ENCODE peak calls at places on chromosomes 4 and X, in five cellular contexts. One of them, this sample, is unnamed.

GRCh38 chr4:138835833-138836521 is 179.6 kb upstream of the NOCT start:
- DNase-seq in smooth muscle cell of the brain vasculature: no peak
- DNase-seq in naive thymus-derived CD8-positive, alpha-beta T cell: no peak
- DNase-seq in GF-D8: no peak
- DNase-seq in T-helper 2 cell: no peak
- DNase-seq in this sample: peak; percentile 57

GRCh38 chr4:48546336-48546735 is 56.3 kb downstream of the ZAR1 start:
- DNase-seq in smooth muscle cell of the brain vasculature: peak; percentile 23
- DNase-seq in naive thymus-derived CD8-positive, alpha-beta T cell: peak; percentile 9
- DNase-seq in GF-D8: no peak
- DNase-seq in T-helper 2 cell: no peak
- DNase-seq in this sample: no peak

GRCh38 chr4:188661502-188661901 is 522.3 kb downstream of the TRIML1 start:
- DNase-seq in smooth muscle cell of the brain vasculature: no peak
- DNase-seq in naive thymus-derived CD8-positive, alpha-beta T cell: no peak
- DNase-seq in GF-D8: no peak
- DNase-seq in T-helper 2 cell: no peak
- DNase-seq in this sample: no peak

GRCh38 chrX:134631404-134632346 is 26.6 kb downstream of the PLAC1 start:
- DNase-seq in smooth muscle cell of the brain vasculature: no peak
- DNase-seq in naive thymus-derived CD8-positive, alpha-beta T cell: no peak
- DNase-seq in GF-D8: no peak
- DNase-seq in T-helper 2 cell: no peak
- DNase-seq in this sample: peak; percentile 13

GRCh38 chrX:31136144-31136572 is 64.3 kb upstream of the FTHL17 start:
- DNase-seq in smooth muscle cell of the brain vasculature: no peak
- DNase-seq in naive thymus-derived CD8-positive, alpha-beta T cell: no peak
- DNase-seq in GF-D8: no peak
- DNase-seq in T-helper 2 cell: no peak
- DNase-seq in this sample: no peak

GRCh38 chr4:1873291-1873690 is 2.1 kb downstream of the NSD2 start:
- DNase-seq in smooth muscle cell of the brain vasculature: no peak
- DNase-seq in naive thymus-derived CD8-positive, alpha-beta T cell: no peak
- DNase-seq in GF-D8: no peak
- DNase-seq in T-helper 2 cell: no peak
- DNase-seq in this sample: no peak

GRCh38 chr4:84579410-84579791 is 3.5 kb upstream of the CDS1 start:
- DNase-seq in smooth muscle cell of the brain vasculature: no peak
- DNase-seq in naive thymus-derived CD8-positive, alpha-beta T cell: no peak
- DNase-seq in GF-D8: no peak
- DNase-seq in T-helper 2 cell: no peak
- DNase-seq in this sample: no peak

GRCh38 chr4:186946682-186947294 is 223.1 kb upstream of the FAT1 start:
- DNase-seq in smooth muscle cell of the brain vasculature: no peak
- DNase-seq in naive thymus-derived CD8-positive, alpha-beta T cell: no peak
- DNase-seq in GF-D8: no peak
- DNase-seq in T-helper 2 cell: no peak
- DNase-seq in this sample: peak; percentile 73

GRCh38 chr4:182015893-182016292 is 227.3 kb upstream of the TENM3 start:
- DNase-seq in smooth muscle cell of the brain vasculature: no peak
- DNase-seq in naive thymus-derived CD8-positive, alpha-beta T cell: no peak
- DNase-seq in GF-D8: no peak
- DNase-seq in T-helper 2 cell: no peak
- DNase-seq in this sample: no peak

GRCh38 chrX:138886769-138887168 is 175.3 kb upstream of the FGF13 start:
- DNase-seq in smooth muscle cell of the brain vasculature: no peak
- DNase-seq in naive thymus-derived CD8-positive, alpha-beta T cell: no peak
- DNase-seq in GF-D8: no peak
- DNase-seq in T-helper 2 cell: no peak
- DNase-seq in this sample: no peak

GRCh38 chr4:155434904-155435303 is 58.1 kb upstream of the MAP9 start:
- DNase-seq in smooth muscle cell of the brain vasculature: no peak
- DNase-seq in naive thymus-derived CD8-positive, alpha-beta T cell: no peak
- DNase-seq in GF-D8: no peak
- DNase-seq in T-helper 2 cell: no peak
- DNase-seq in this sample: no peak

GRCh38 chrX:118396113-118396512 is 50.2 kb downstream of the WDR44 start:
- DNase-seq in smooth muscle cell of the brain vasculature: no peak
- DNase-seq in naive thymus-derived CD8-positive, alpha-beta T cell: no peak
- DNase-seq in GF-D8: no peak
- DNase-seq in T-helper 2 cell: no peak
- DNase-seq in this sample: no peak

GRCh38 chrX:130676861-130677260 is 226.1 kb downstream of the ENOX2 start:
- DNase-seq in smooth muscle cell of the brain vasculature: no peak
- DNase-seq in naive thymus-derived CD8-positive, alpha-beta T cell: no peak
- DNase-seq in GF-D8: no peak
- DNase-seq in T-helper 2 cell: no peak
- DNase-seq in this sample: peak; percentile 39

GRCh38 chr4:143399113-143399949 is 62.7 kb downstream of the GAB1 start:
- DNase-seq in smooth muscle cell of the brain vasculature: no peak
- DNase-seq in naive thymus-derived CD8-positive, alpha-beta T cell: no peak
- DNase-seq in GF-D8: no peak
- DNase-seq in T-helper 2 cell: no peak
- DNase-seq in this sample: peak; percentile 24

GRCh38 chrX:142233400-142233799 is 28.3 kb upstream of the MAGEC2 start:
- DNase-seq in smooth muscle cell of the brain vasculature: no peak
- DNase-seq in naive thymus-derived CD8-positive, alpha-beta T cell: no peak
- DNase-seq in GF-D8: no peak
- DNase-seq in T-helper 2 cell: no peak
- DNase-seq in this sample: no peak

GRCh38 chr4:92334716-92335350 is 31.1 kb downstream of the GRID2 start:
- DNase-seq in smooth muscle cell of the brain vasculature: no peak
- DNase-seq in naive thymus-derived CD8-positive, alpha-beta T cell: no peak
- DNase-seq in GF-D8: no peak
- DNase-seq in T-helper 2 cell: no peak
- DNase-seq in this sample: no peak

GRCh38 chr4:56689231-56689630 is 8.1 kb upstream of the HOPX start:
- DNase-seq in smooth muscle cell of the brain vasculature: no peak
- DNase-seq in naive thymus-derived CD8-positive, alpha-beta T cell: no peak
- DNase-seq in GF-D8: no peak
- DNase-seq in T-helper 2 cell: no peak
- DNase-seq in this sample: no peak

GRCh38 chr4:169485084-169485483 is 127.3 kb downstream of the NEK1 start:
- DNase-seq in smooth muscle cell of the brain vasculature: no peak
- DNase-seq in naive thymus-derived CD8-positive, alpha-beta T cell: no peak
- DNase-seq in GF-D8: no peak
- DNase-seq in T-helper 2 cell: no peak
- DNase-seq in this sample: no peak

GRCh38 chr4:138890921-138891570 is 124.5 kb upstream of the NOCT start:
- DNase-seq in smooth muscle cell of the brain vasculature: no peak
- DNase-seq in naive thymus-derived CD8-positive, alpha-beta T cell: no peak
- DNase-seq in GF-D8: no peak
- DNase-seq in T-helper 2 cell: no peak
- DNase-seq in this sample: peak; percentile 77

GRCh38 chr4:93031431-93032098 is 727.8 kb downstream of the GRID2 start:
- DNase-seq in smooth muscle cell of the brain vasculature: no peak
- DNase-seq in naive thymus-derived CD8-positive, alpha-beta T cell: no peak
- DNase-seq in GF-D8: no peak
- DNase-seq in T-helper 2 cell: no peak
- DNase-seq in this sample: no peak

GRCh38 chrX:42269186-42269585 is 345.8 kb upstream of the CASK start:
- DNase-seq in smooth muscle cell of the brain vasculature: no peak
- DNase-seq in naive thymus-derived CD8-positive, alpha-beta T cell: no peak
- DNase-seq in GF-D8: no peak
- DNase-seq in T-helper 2 cell: no peak
- DNase-seq in this sample: no peak

GRCh38 chr4:67131224-67131623 is 414.1 kb downstream of the CENPC start:
- DNase-seq in smooth muscle cell of the brain vasculature: no peak
- DNase-seq in naive thymus-derived CD8-positive, alpha-beta T cell: no peak
- DNase-seq in GF-D8: no peak
- DNase-seq in T-helper 2 cell: no peak
- DNase-seq in this sample: no peak

GRCh38 chr4:23680616-23681518 is 209.0 kb downstream of the PPARGC1A start:
- DNase-seq in smooth muscle cell of the brain vasculature: no peak
- DNase-seq in naive thymus-derived CD8-positive, alpha-beta T cell: no peak
- DNase-seq in GF-D8: no peak
- DNase-seq in T-helper 2 cell: no peak
- DNase-seq in this sample: no peak

GRCh38 chr4:5773271-5773555 is 62.2 kb downstream of the EVC start:
- DNase-seq in smooth muscle cell of the brain vasculature: no peak
- DNase-seq in naive thymus-derived CD8-positive, alpha-beta T cell: no peak
- DNase-seq in GF-D8: no peak
- DNase-seq in T-helper 2 cell: no peak
- DNase-seq in this sample: no peak

GRCh38 chr4:32136081-32136787 is 1416.1 kb downstream of the PCDH7 start:
- DNase-seq in smooth muscle cell of the brain vasculature: no peak
- DNase-seq in naive thymus-derived CD8-positive, alpha-beta T cell: no peak
- DNase-seq in GF-D8: no peak
- DNase-seq in T-helper 2 cell: no peak
- DNase-seq in this sample: no peak

GRCh38 chr4:104878936-104879335 is 267.7 kb upstream of the TET2 start:
- DNase-seq in smooth muscle cell of the brain vasculature: no peak
- DNase-seq in naive thymus-derived CD8-positive, alpha-beta T cell: no peak
- DNase-seq in GF-D8: no peak
- DNase-seq in T-helper 2 cell: no peak
- DNase-seq in this sample: no peak

GRCh38 chr4:89142691-89143669 is 31.6 kb downstream of the TIGD2 start:
- DNase-seq in smooth muscle cell of the brain vasculature: no peak
- DNase-seq in naive thymus-derived CD8-positive, alpha-beta T cell: no peak
- DNase-seq in GF-D8: no peak
- DNase-seq in T-helper 2 cell: no peak
- DNase-seq in this sample: no peak

This sample was measured in NCI-H345.